ENCODE peak calls at places on chromosomes 5 and 9, in ten cellular contexts. One of them, this sample, is unnamed.

GRCh38 chr5:75042511-75042910 is 9.8 kb downstream of the GCNT4 start:
- DNase-seq in BJ: no peak
- DNase-seq in dorsolateral prefrontal cortex: no peak
- DNase-seq in psoas muscle: no peak
- DNase-seq in MM.1S: no peak
- DNase-seq in fibroblast of the aortic adventitia: no peak
- DNase-seq in fibroblast of pulmonary artery: no peak
- DNase-seq in gastrocnemius medialis: no peak
- DNase-seq in heart left ventricle: no peak
- DNase-seq in H1: no peak
- DNase-seq in this sample: no peak

GRCh38 chr5:55551298-55551846 is 16.6 kb upstream of the PLPP1 start:
- DNase-seq in fibroblast of the aortic adventitia: no peak
- DNase-seq in BJ: no peak
- DNase-seq in heart left ventricle: no peak
- DNase-seq in fibroblast of pulmonary artery: no peak
- DNase-seq in gastrocnemius medialis: no peak
- DNase-seq in psoas muscle: no peak
- DNase-seq in H1: no peak
- DNase-seq in dorsolateral prefrontal cortex: no peak
- DNase-seq in MM.1S: no peak
- DNase-seq in this sample: no peak

GRCh38 chr9:17219261-17219660 is 84.4 kb downstream of the CNTLN start:
- DNase-seq in heart left ventricle: no peak
- DNase-seq in MM.1S: no peak
- DNase-seq in psoas muscle: no peak
- DNase-seq in fibroblast of the aortic adventitia: peak
- DNase-seq in BJ: no peak
- DNase-seq in dorsolateral prefrontal cortex: no peak
- DNase-seq in fibroblast of pulmonary artery: peak
- DNase-seq in H1: no peak
- DNase-seq in gastrocnemius medialis: no peak
- DNase-seq in this sample: no peak

GRCh38 chr5:141780240-141780951 is 97.8 kb downstream of the PCDH1 start:
- DNase-seq in heart left ventricle: no peak
- DNase-seq in MM.1S: no peak
- DNase-seq in fibroblast of the aortic adventitia: no peak
- DNase-seq in fibroblast of pulmonary artery: no peak
- DNase-seq in dorsolateral prefrontal cortex: no peak
- DNase-seq in H1: no peak
- DNase-seq in BJ: no peak
- DNase-seq in gastrocnemius medialis: no peak
- DNase-seq in psoas muscle: no peak
- DNase-seq in this sample: no peak

GRCh38 chr5:27158171-27158570 is 119.8 kb upstream of the CDH9 start:
- DNase-seq in fibroblast of the aortic adventitia: no peak
- DNase-seq in dorsolateral prefrontal cortex: no peak
- DNase-seq in H1: no peak
- DNase-seq in fibroblast of pulmonary artery: no peak
- DNase-seq in heart left ventricle: no peak
- DNase-seq in gastrocnemius medialis: no peak
- DNase-seq in MM.1S: no peak
- DNase-seq in BJ: no peak
- DNase-seq in psoas muscle: no peak
- DNase-seq in this sample: no peak

GRCh38 chr5:58188287-58188651 is 271.6 kb downstream of the PLK2 start:
- DNase-seq in fibroblast of pulmonary artery: peak
- DNase-seq in heart left ventricle: no peak
- DNase-seq in gastrocnemius medialis: no peak
- DNase-seq in H1: no peak
- DNase-seq in BJ: peak
- DNase-seq in dorsolateral prefrontal cortex: no peak
- DNase-seq in MM.1S: no peak
- DNase-seq in psoas muscle: no peak
- DNase-seq in fibroblast of the aortic adventitia: peak
- DNase-seq in this sample: peak

GRCh38 chr5:145463634-145464033 is 371.5 kb downstream of the PRELID2 start:
- DNase-seq in fibroblast of the aortic adventitia: peak
- DNase-seq in dorsolateral prefrontal cortex: no peak
- DNase-seq in fibroblast of pulmonary artery: peak
- DNase-seq in BJ: no peak
- DNase-seq in MM.1S: no peak
- DNase-seq in heart left ventricle: no peak
- DNase-seq in H1: no peak
- DNase-seq in psoas muscle: no peak
- DNase-seq in gastrocnemius medialis: no peak
- DNase-seq in this sample: no peak

GRCh38 chr5:121378559-121379359 is 472.9 kb upstream of the FTMT start:
- DNase-seq in fibroblast of the aortic adventitia: no peak
- DNase-seq in fibroblast of pulmonary artery: no peak
- DNase-seq in heart left ventricle: no peak
- DNase-seq in gastrocnemius medialis: no peak
- DNase-seq in dorsolateral prefrontal cortex: no peak
- DNase-seq in MM.1S: no peak
- DNase-seq in BJ: no peak
- DNase-seq in psoas muscle: no peak
- DNase-seq in H1: no peak
- DNase-seq in this sample: no peak

GRCh38 chr5:71681282-71681681 is 37.8 kb upstream of the CARTPT start:
- DNase-seq in BJ: no peak
- DNase-seq in fibroblast of pulmonary artery: peak
- DNase-seq in psoas muscle: no peak
- DNase-seq in gastrocnemius medialis: no peak
- DNase-seq in dorsolateral prefrontal cortex: no peak
- DNase-seq in fibroblast of the aortic adventitia: peak
- DNase-seq in H1: no peak
- DNase-seq in heart left ventricle: no peak
- DNase-seq in MM.1S: no peak
- DNase-seq in this sample: no peak

GRCh38 chr5:150780816-150781221 is 2.3 kb downstream of the SMIM3 start:
- DNase-seq in BJ: peak
- DNase-seq in heart left ventricle: no peak
- DNase-seq in psoas muscle: no peak
- DNase-seq in dorsolateral prefrontal cortex: no peak
- DNase-seq in fibroblast of pulmonary artery: peak
- DNase-seq in fibroblast of the aortic adventitia: peak
- DNase-seq in MM.1S: no peak
- DNase-seq in H1: no peak
- DNase-seq in gastrocnemius medialis: no peak
- DNase-seq in this sample: no peak

GRCh38 chr5:150778517-150779396 is at the start of gene SMIM3:
- DNase-seq in H1: peak
- DNase-seq in fibroblast of pulmonary artery: peak
- DNase-seq in BJ: no peak
- DNase-seq in dorsolateral prefrontal cortex: peak
- DNase-seq in fibroblast of the aortic adventitia: peak
- DNase-seq in MM.1S: peak
- DNase-seq in gastrocnemius medialis: peak
- DNase-seq in heart left ventricle: peak
- DNase-seq in psoas muscle: peak
- DNase-seq in this sample: peak

GRCh38 chr5:150777685-150778084 is 872 bp upstream of the SMIM3 start:
- DNase-seq in fibroblast of the aortic adventitia: no peak
- DNase-seq in MM.1S: no peak
- DNase-seq in psoas muscle: no peak
- DNase-seq in gastrocnemius medialis: no peak
- DNase-seq in BJ: no peak
- DNase-seq in fibroblast of pulmonary artery: no peak
- DNase-seq in dorsolateral prefrontal cortex: no peak
- DNase-seq in H1: no peak
- DNase-seq in heart left ventricle: no peak
- DNase-seq in this sample: no peak

GRCh38 chr5:150778103-150778516 is 447 bp upstream of the SMIM3 start:
- DNase-seq in MM.1S: no peak
- DNase-seq in heart left ventricle: no peak
- DNase-seq in dorsolateral prefrontal cortex: no peak
- DNase-seq in H1: no peak
- DNase-seq in BJ: no peak
- DNase-seq in fibroblast of the aortic adventitia: peak
- DNase-seq in gastrocnemius medialis: no peak
- DNase-seq in psoas muscle: no peak
- DNase-seq in fibroblast of pulmonary artery: peak
- DNase-seq in this sample: no peak

GRCh38 chr5:150779397-150780179 is 1.0 kb downstream of the SMIM3 start:
- DNase-seq in MM.1S: no peak
- DNase-seq in gastrocnemius medialis: peak
- DNase-seq in fibroblast of the aortic adventitia: peak
- DNase-seq in BJ: no peak
- DNase-seq in H1: no peak
- DNase-seq in heart left ventricle: no peak
- DNase-seq in fibroblast of pulmonary artery: no peak
- DNase-seq in psoas muscle: no peak
- DNase-seq in dorsolateral prefrontal cortex: no peak
- DNase-seq in this sample: no peak
- TF ChIP-seq CTCF in MM.1S: no peak
- TF ChIP-seq CTCF in gastrocnemius medialis: no peak
- TF ChIP-seq CTCF in fibroblast of the aortic adventitia: no peak
- TF ChIP-seq CTCF in BJ: no peak
- TF ChIP-seq CTCF in H1: no peak
- TF ChIP-seq CTCF in heart left ventricle: no peak
- TF ChIP-seq CTCF in fibroblast of pulmonary artery: no peak
- TF ChIP-seq CTCF in psoas muscle: no peak
- TF ChIP-seq CTCF in dorsolateral prefrontal cortex: no peak
- TF ChIP-seq CTCF in this sample: no peak

GRCh38 chr5:138353550-138353893 is 1.0 kb downstream of the KDM3B start:
- DNase-seq in MM.1S: peak
- DNase-seq in heart left ventricle: no peak
- DNase-seq in gastrocnemius medialis: no peak
- DNase-seq in fibroblast of the aortic adventitia: peak
- DNase-seq in psoas muscle: no peak
- DNase-seq in dorsolateral prefrontal cortex: no peak
- DNase-seq in H1: no peak
- DNase-seq in fibroblast of pulmonary artery: no peak
- DNase-seq in BJ: no peak
- DNase-seq in this sample: no peak

GRCh38 chr5:138352722-138353549 is 451 bp downstream of the KDM3B start:
- DNase-seq in H1: peak
- DNase-seq in MM.1S: peak
- DNase-seq in gastrocnemius medialis: peak
- DNase-seq in psoas muscle: peak
- DNase-seq in heart left ventricle: peak
- DNase-seq in dorsolateral prefrontal cortex: peak
- DNase-seq in fibroblast of pulmonary artery: peak
- DNase-seq in BJ: no peak
- DNase-seq in fibroblast of the aortic adventitia: no peak
- DNase-seq in this sample: peak

GRCh38 chr5:138354926-138355378 is 2.5 kb downstream of the KDM3B start:
- DNase-seq in heart left ventricle: no peak
- DNase-seq in psoas muscle: no peak
- DNase-seq in fibroblast of the aortic adventitia: peak
- DNase-seq in gastrocnemius medialis: no peak
- DNase-seq in MM.1S: peak
- DNase-seq in H1: no peak
- DNase-seq in fibroblast of pulmonary artery: peak
- DNase-seq in dorsolateral prefrontal cortex: no peak
- DNase-seq in BJ: peak
- DNase-seq in this sample: peak

GRCh38 chr5:138352071-138352721 is at the start of gene KDM3B:
- DNase-seq in H1: peak
- DNase-seq in gastrocnemius medialis: peak
- DNase-seq in fibroblast of the aortic adventitia: peak
- DNase-seq in psoas muscle: peak
- DNase-seq in fibroblast of pulmonary artery: peak
- DNase-seq in dorsolateral prefrontal cortex: peak
- DNase-seq in BJ: no peak
- DNase-seq in heart left ventricle: peak
- DNase-seq in MM.1S: peak
- DNase-seq in this sample: peak

GRCh38 chr5:138354387-138354786 is 1.9 kb downstream of the KDM3B start:
- DNase-seq in H1: no peak
- DNase-seq in heart left ventricle: no peak
- DNase-seq in gastrocnemius medialis: no peak
- DNase-seq in fibroblast of pulmonary artery: no peak
- DNase-seq in MM.1S: no peak
- DNase-seq in BJ: no peak
- DNase-seq in psoas muscle: no peak
- DNase-seq in dorsolateral prefrontal cortex: no peak
- DNase-seq in fibroblast of the aortic adventitia: no peak
- DNase-seq in this sample: no peak
- H3K4me3 ChIP-seq in H1: peak
- H3K4me3 ChIP-seq in heart left ventricle: peak
- H3K4me3 ChIP-seq in gastrocnemius medialis: peak
- H3K4me3 ChIP-seq in fibroblast of pulmonary artery: peak
- H3K4me3 ChIP-seq in MM.1S: peak
- H3K4me3 ChIP-seq in BJ: peak
- H3K4me3 ChIP-seq in psoas muscle: peak
- H3K4me3 ChIP-seq in dorsolateral prefrontal cortex: peak
- H3K4me3 ChIP-seq in fibroblast of the aortic adventitia: peak
- H3K4me3 ChIP-seq in this sample: peak

DNA sequence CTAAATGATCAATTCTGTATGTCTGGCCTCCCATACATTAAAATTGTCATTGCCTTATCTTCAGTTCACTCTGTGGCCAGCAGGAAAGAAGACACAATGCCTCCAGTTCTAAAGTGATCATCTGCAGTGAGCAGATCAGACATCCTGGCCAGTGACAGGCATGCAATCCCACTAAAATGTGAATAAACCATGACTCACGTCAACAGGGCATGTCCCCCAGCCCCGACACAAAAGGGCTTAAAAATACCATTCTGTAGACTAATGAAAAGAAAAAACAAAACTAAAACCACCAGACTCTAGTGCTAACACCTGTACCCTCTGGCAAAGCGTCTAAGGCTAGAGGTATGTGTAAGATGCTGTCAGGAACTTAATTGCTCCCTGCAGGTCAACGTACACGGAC is 38.5 kb downstream of the DDX31 start:
- DNase-seq in fibroblast of pulmonary artery: no peak
- DNase-seq in psoas muscle: no peak
- DNase-seq in heart left ventricle: no peak
- DNase-seq in MM.1S: no peak
- DNase-seq in dorsolateral prefrontal cortex: no peak
- DNase-seq in gastrocnemius medialis: no peak
- DNase-seq in fibroblast of the aortic adventitia: peak
- DNase-seq in H1: no peak
- DNase-seq in BJ: peak
- DNase-seq in this sample: no peak
- TF ChIP-seq CTCF in fibroblast of pulmonary artery: no peak
- TF ChIP-seq CTCF in psoas muscle: no peak
- TF ChIP-seq CTCF in heart left ventricle: no peak
- TF ChIP-seq CTCF in MM.1S: no peak
- TF ChIP-seq CTCF in dorsolateral prefrontal cortex: no peak
- TF ChIP-seq CTCF in gastrocnemius medialis: no peak
- TF ChIP-seq CTCF in fibroblast of the aortic adventitia: no peak
- TF ChIP-seq CTCF in H1: no peak
- TF ChIP-seq CTCF in BJ: peak
- TF ChIP-seq CTCF in this sample: no peak

DNA sequence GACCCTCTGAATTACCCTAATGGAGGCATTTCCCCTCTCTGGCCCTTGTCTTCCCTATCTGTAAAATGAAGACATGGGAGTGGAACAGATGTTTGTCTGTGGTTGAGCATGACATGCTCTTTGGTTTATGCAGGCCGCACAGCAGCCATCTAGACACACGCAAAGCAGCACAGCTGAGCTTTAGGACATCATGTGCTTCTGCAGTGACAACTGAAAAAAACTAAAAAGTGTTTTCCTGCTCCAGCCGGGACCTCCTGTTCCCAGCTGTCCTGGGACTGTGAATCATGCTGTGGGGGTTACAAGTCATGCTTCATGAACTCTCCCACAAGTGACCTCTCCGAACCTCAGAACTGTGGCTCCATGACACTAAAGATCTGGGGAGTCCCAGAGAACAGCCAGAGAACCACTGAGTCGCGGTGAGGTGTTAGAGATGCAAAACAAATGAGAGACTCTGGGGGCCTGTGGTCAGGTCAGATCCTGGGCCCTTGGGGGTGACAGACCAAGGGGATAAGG is 1.7 kb downstream of the SMIM3 start:
- DNase-seq in H1: no peak
- DNase-seq in MM.1S: no peak
- DNase-seq in gastrocnemius medialis: peak
- DNase-seq in psoas muscle: peak
- DNase-seq in fibroblast of pulmonary artery: peak
- DNase-seq in fibroblast of the aortic adventitia: peak
- DNase-seq in dorsolateral prefrontal cortex: no peak
- DNase-seq in BJ: peak
- DNase-seq in heart left ventricle: no peak
- DNase-seq in this sample: no peak
- H3K4me3 ChIP-seq in H1: no peak
- H3K4me3 ChIP-seq in MM.1S: no peak
- H3K4me3 ChIP-seq in gastrocnemius medialis: peak
- H3K4me3 ChIP-seq in psoas muscle: peak
- H3K4me3 ChIP-seq in fibroblast of pulmonary artery: peak
- H3K4me3 ChIP-seq in fibroblast of the aortic adventitia: peak
- H3K4me3 ChIP-seq in dorsolateral prefrontal cortex: peak
- H3K4me3 ChIP-seq in BJ: peak
- H3K4me3 ChIP-seq in heart left ventricle: peak
- H3K4me3 ChIP-seq in this sample: no peak